ENCODE peak calls at places on chromosomes 7 and 10, in five cellular contexts. F is dorsolateral prefrontal cortex, H is fibroblast of mammary gland, E is brain microvascular endothelial cell, L is kidney epithelial cell. T is an unnamed sample.

GRCh38 chr7:33916357-33917081 is 11.2 kb downstream of the BMPER start:
- DNase-seq in F (no peak), H (peak; percentile 33), E (no peak), L (no peak), T (no peak)

GRCh38 chr10:79407811-79408795 is 37.3 kb downstream of the ZCCHC24 start:
- DNase-seq in F (peak; percentile 50), H (peak; percentile 90), E (no peak), L (no peak), T (no peak)

GRCh38 chr10:11261687-11262086 is 244.0 kb downstream of the CELF2 start:
- DNase-seq in F (no peak), H (no peak), E (no peak), L (no peak), T (no peak)

GRCh38 chr7:69599879-69600764 is 1.8 kb downstream of the AUTS2 start:
- DNase-seq in F (no peak), H (peak; percentile 35), E (no peak), L (no peak), T (no peak)

GRCh38 chr10:68111580-68111979 is 2.3 kb downstream of the MYPN start:
- DNase-seq in F (no peak), H (no peak), E (no peak), L (no peak), T (no peak)

GRCh38 chr7:111076205-111076604 is 14.7 kb upstream of the LRRN3 start:
- DNase-seq in F (no peak), H (peak; percentile 64), E (peak; percentile 66), L (no peak), T (no peak)

GRCh38 chr7:41466760-41467384 is 236.0 kb downstream of the INHBA start:
- DNase-seq in F (no peak), H (no peak), E (no peak), L (peak; percentile 16), T (no peak)

GRCh38 chr10:103969857-103970627 is 3.1 kb downstream of the SLK start:
- DNase-seq in F (no peak), H (no peak), E (no peak), L (no peak), T (no peak)

GRCh38 chr10:17023386-17024298 is 106.0 kb downstream of the CUBN start:
- DNase-seq in F (no peak), H (peak; percentile 100), E (peak; percentile 99), L (peak; percentile 99), T (peak; percentile 95)

GRCh38 chr10:27514243-27514642 is 10.1 kb downstream of the RAB18 start:
- DNase-seq in F (no peak), H (no peak), E (no peak), L (no peak), T (no peak)

GRCh38 chr10:78925275-78925674 is 143.5 kb upstream of the ZMIZ1 start:
- DNase-seq in F (no peak), H (no peak), E (no peak), L (no peak), T (no peak)

GRCh38 chr7:128833148-128833938 is 3.1 kb downstream of the FLNC start:
- DNase-seq in F (peak; percentile 70), H (peak; percentile 92), E (peak; percentile 88), L (no peak), T (no peak)
- H3K4me3 ChIP-seq in F (peak overlapping the region; percentile 23), H (peak overlapping the region; percentile 80), E (peak overlapping the region; percentile 81), L (peak overlapping the region; percentile 7), T (peak overlapping the region; percentile 84)

GRCh38 chr7:128881458-128882125 is 18.9 kb downstream of the ATP6V1F start:
- DNase-seq in F (no peak), H (no peak), E (no peak), L (no peak), T (no peak)

GRCh38 chr7:128879461-128879938 is 16.8 kb downstream of the ATP6V1F start:
- DNase-seq in F (no peak), H (no peak), E (no peak), L (no peak), T (no peak)

GRCh38 chr7:128880791-128881457 is 18.3 kb downstream of the ATP6V1F start:
- DNase-seq in F (no peak), H (no peak), E (no peak), L (no peak), T (no peak)

GRCh38 chr7:128878226-128879105 is 15.8 kb downstream of the ATP6V1F start:
- DNase-seq in F (no peak), H (no peak), E (no peak), L (no peak), T (no peak)

DNA sequence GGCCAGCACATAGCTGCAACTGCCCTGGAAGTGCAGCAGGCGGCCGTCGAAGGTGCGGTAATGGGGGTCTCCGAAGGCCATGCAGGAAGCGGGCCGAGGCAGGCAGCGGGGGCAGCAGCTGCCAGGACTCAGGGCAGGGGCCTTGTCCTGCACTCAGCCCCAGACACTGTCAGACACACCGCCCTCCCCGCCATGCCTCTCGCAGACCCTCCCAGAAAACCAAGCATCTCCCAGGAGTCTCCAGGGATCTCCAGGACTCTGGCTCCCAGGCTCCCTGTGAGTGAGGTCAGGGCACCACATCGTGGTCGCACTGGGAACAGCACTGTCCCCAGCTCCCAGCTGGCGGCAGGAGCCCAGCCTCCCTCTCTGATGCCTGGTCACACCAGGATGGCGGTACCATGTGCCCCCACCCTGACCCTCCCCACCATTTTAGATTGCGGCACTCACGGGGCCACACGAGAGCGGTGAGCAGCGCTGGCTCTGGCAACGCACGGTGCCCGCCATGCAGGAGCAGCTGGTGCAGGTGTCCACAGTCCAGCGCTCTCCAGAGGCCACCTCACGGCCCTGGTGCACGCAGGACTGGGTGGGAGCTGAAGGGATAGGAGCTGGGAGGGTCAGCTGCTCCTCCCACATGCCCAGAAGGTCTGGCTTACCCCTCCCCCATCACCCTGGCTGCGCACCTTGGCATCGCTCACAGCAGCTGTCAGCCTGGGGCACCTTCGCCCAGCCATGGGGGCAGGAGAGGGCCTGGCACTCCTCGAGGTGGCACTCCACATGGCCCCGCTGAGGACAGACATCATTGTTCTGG is 17.5 kb downstream of the ATP6V1F start:
- DNase-seq in F (peak; percentile 88), H (peak; percentile 58), E (peak; percentile 54), L (no peak), T (no peak)
- H3K4me3 ChIP-seq in F (no peak overlapping the region), H (no peak overlapping the region), E (no peak overlapping the region), L (no peak overlapping the region), T (no peak overlapping the region)

GRCh38 chr7:51660516-51660915 is 343.9 kb upstream of the COBL start:
- DNase-seq in F (no peak), H (no peak), E (no peak), L (no peak), T (no peak)

GRCh38 chr7:51666261-51666660 is 349.7 kb upstream of the COBL start:
- DNase-seq in F (no peak), H (no peak), E (no peak), L (no peak), T (no peak)

GRCh38 chr7:51666751-51667150 is 350.1 kb upstream of the COBL start:
- DNase-seq in F (no peak), H (no peak), E (no peak), L (no peak), T (no peak)

DNA sequence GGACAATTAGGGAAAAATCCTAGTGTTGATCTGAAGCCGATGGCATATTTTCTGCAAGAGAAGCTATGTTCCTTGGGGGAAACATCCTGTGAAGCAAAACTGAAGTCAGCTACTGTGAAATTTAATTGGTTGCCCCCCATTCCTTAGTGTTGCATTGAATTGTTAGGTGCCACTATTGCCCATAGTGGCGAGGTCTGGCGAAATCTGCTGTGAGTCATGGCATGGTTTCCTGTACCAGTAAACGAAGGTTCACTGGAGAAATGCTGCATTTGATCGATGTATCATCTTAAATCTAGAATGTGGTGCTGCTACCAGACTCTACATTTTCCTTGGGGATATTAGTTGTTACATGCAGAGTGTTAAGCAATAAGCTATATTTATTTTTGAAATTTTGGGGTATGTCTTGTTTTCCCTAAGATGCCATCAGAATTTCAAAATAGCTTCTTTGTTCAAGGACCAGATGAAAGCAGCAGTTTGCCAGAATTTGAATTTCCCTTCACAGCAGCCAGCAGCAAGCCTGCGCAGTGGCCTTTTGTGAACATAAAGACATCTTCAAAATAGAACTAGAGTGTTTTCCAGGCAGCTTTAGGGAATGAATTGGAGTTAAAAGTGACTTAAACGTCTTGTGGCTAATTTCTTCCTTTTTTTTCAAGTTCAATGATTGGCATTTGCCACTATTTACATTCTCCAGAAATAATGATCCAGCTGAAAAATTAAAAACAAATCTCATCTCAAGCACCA is 348.6 kb upstream of the COBL start:
- DNase-seq in F (no peak), H (no peak), E (no peak), L (no peak), T (no peak)
- H3K4me3 ChIP-seq in F (no peak overlapping the region), H (no peak overlapping the region), E (no peak overlapping the region), L (no peak overlapping the region), T (no peak overlapping the region)

DNA sequence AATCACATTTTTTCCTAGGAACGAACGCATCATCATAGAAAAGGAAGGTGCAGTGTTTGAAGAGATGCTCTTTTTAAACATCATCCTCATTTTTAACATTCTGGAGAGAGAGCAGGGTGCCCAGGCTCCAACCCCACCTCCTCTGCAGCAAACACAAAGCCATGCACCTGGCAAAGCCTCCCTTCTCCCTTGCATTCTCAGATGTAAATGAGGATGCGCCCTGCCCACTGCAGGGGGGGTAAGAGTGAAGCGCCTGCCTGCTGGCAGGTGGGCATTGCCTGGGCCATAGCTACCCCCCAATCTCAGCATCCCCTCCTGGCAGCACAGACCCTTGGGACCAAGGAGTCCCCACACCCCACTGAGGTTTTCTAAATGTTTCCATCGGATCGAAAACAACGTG is 92.4 kb downstream of the PTPRN2 start:
- DNase-seq in F (no peak), H (no peak), E (no peak), L (no peak), T (no peak)
- H3K4me3 ChIP-seq in F (peak overlapping the region; percentile 2), H (no peak overlapping the region), E (no peak overlapping the region), L (no peak overlapping the region), T (no peak overlapping the region)

GRCh38 chr10:98417481-98417959 is 2.5 kb upstream of the PYROXD2 start:
- DNase-seq in F (no peak), H (no peak), E (no peak), L (no peak), T (no peak)

GRCh38 chr10:98416589-98416988 is 1.6 kb upstream of the PYROXD2 start:
- DNase-seq in F (no peak), H (no peak), E (no peak), L (no peak), T (no peak)

GRCh38 chr10:98416989-98417388 is 2.0 kb upstream of the PYROXD2 start:
- DNase-seq in F (no peak), H (no peak), E (no peak), L (no peak), T (no peak)

GRCh38 chr10:98418596-98419265 is 3.7 kb upstream of the PYROXD2 start:
- DNase-seq in F (no peak), H (no peak), E (no peak), L (no peak), T (no peak)

DNA sequence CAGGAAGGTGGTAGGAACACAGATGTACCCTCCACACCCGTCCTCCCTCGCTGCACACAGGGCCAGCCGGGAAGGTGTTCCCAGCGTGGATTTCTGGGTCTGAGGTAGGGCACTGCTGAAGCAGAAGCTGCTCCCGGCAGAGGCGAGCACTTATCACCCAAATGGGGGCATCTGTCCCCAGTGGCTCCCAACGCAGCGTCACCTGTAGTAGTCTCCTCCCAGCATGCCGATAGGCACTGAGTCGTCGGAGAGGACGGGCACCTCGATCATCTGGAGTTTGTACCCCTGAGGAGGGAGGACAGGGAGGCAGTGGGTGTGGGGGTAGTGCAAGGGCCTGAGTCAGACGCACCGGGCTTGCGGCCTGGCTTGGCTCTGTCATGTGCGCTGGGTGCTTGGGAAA is 3.0 kb upstream of the PYROXD2 start:
- DNase-seq in F (no peak), H (no peak), E (no peak), L (no peak), T (no peak)
- H3K4me3 ChIP-seq in F (no peak overlapping the region), H (no peak overlapping the region), E (no peak overlapping the region), L (no peak overlapping the region), T (no peak overlapping the region)

GRCh38 chr10:131174211-131174565 is 137.3 kb downstream of the TCERG1L start:
- DNase-seq in F (peak; percentile 31), H (no peak), E (no peak), L (no peak), T (no peak)
- H3K4me3 ChIP-seq in F (no peak overlapping the region), H (no peak overlapping the region), E (no peak overlapping the region), L (no peak overlapping the region), T (no peak overlapping the region)

GRCh38 chr7:11539853-11540252 is 292.1 kb downstream of the THSD7A start:
- DNase-seq in F (no peak), H (peak; percentile 41), E (no peak), L (no peak), T (no peak)
- H3K4me3 ChIP-seq in F (no peak overlapping the region), H (no peak overlapping the region), E (no peak overlapping the region), L (no peak overlapping the region), T (no peak overlapping the region)